ENCODE peak calls at places on chromosomes 1 and 21, in five cellular contexts. L is CD8-positive, alpha-beta T cell; A is left lung; G is HCT116; P is heart left ventricle. V is an unnamed sample.

GRCh38 chr1:214491468-214492120 is 59.8 kb downstream of the PTPN14 start:
- DNase-seq in L (no peak), A (no peak), G (no peak), P (no peak), V (no peak)

GRCh38 chr1:237799762-237800474 is 90.8 kb downstream of the ZP4 start:
- DNase-seq in L (no peak), A (no peak), G (no peak), P (peak; percentile 63), V (peak; percentile 55)

GRCh38 chr1:214660900-214661299 is 57.9 kb downstream of the CENPF start:
- DNase-seq in L (no peak), A (no peak), G (no peak), P (peak; percentile 29), V (peak; percentile 67)

GRCh38 chr1:109509176-109510134 is at the start of gene AMIGO1:
- DNase-seq in L (peak; percentile 55), A (no peak), G (no peak), P (peak; percentile 77), V (peak; percentile 46)

GRCh38 chr1:157773723-157774350 is 3.1 kb downstream of the FCRL2 start:
- DNase-seq in L (no peak), A (no peak), G (no peak), P (no peak), V (no peak)

GRCh38 chr1:239455743-239456142 is 69.4 kb downstream of the CHRM3 start:
- DNase-seq in L (no peak), A (no peak), G (no peak), P (no peak), V (no peak)

GRCh38 chr21:45870421-45870820 is 111.1 kb upstream of the COL6A1 start:
- DNase-seq in L (no peak), A (no peak), G (no peak), P (no peak), V (peak; percentile 30)

GRCh38 chr21:28832013-28832714 is 160.5 kb downstream of the LTN1 start:
- DNase-seq in L (no peak), A (no peak), G (no peak), P (no peak), V (no peak)

GRCh38 chr1:38693031-38693430 is 166.5 kb downstream of the RRAGC start:
- DNase-seq in L (no peak), A (no peak), G (no peak), P (no peak), V (no peak)

GRCh38 chr1:90640325-90640724 is 76.8 kb downstream of the BARHL2 start:
- DNase-seq in L (no peak), A (no peak), G (no peak), P (no peak), V (no peak)

GRCh38 chr1:39453603-39454002 is 37.8 kb upstream of the BMP8A start:
- DNase-seq in L (no peak), A (peak; percentile 49), G (no peak), P (peak; percentile 53), V (no peak)

GRCh38 chr1:1088801-1089680 is 14.9 kb upstream of the RNF223 start:
- DNase-seq in L (no peak), A (no peak), G (no peak), P (no peak), V (no peak)

GRCh38 chr21:36813071-36813470 is 114.2 kb downstream of the SIM2 start:
- DNase-seq in L (no peak), A (no peak), G (no peak), P (no peak), V (no peak)

GRCh38 chr21:41112740-41113692 is 54.9 kb upstream of the BACE2 start:
- DNase-seq in L (no peak), A (peak; percentile 46), G (no peak), P (no peak), V (peak; percentile 19)

GRCh38 chr1:2465371-2466269 is 10.5 kb upstream of the PLCH2 start:
- DNase-seq in L (no peak), A (no peak), G (no peak), P (no peak), V (no peak)

GRCh38 chr1:116741781-116742565 is 12.3 kb upstream of the CD2 start:
- DNase-seq in L (no peak), A (no peak), G (no peak), P (no peak), V (no peak)

DNA sequence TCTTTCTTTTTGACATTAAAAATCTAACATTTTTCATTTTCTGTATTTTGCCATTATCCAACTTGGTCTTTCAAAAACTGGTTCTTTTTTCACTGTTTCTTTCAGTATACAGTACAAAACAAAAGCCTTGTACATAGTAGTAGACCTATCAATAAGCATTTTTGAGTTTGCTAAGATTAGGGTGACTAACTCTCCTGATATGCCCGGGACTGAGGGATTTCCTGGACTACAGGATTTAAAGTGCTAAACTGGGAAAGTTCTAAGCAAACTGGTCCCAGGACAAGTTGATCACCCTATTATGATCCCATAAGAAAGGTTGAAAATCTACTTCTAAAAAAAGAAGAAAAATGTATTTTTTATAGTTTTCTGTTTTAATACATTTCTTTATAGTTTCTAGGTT is 120.9 kb downstream of the USP25 start:
- DNase-seq in L (no peak), A (no peak), G (no peak), P (no peak), V (no peak)
- TF ChIP-seq CTCF in L (no peak), A (no peak), G (no peak), P (no peak), V (no peak)

DNA sequence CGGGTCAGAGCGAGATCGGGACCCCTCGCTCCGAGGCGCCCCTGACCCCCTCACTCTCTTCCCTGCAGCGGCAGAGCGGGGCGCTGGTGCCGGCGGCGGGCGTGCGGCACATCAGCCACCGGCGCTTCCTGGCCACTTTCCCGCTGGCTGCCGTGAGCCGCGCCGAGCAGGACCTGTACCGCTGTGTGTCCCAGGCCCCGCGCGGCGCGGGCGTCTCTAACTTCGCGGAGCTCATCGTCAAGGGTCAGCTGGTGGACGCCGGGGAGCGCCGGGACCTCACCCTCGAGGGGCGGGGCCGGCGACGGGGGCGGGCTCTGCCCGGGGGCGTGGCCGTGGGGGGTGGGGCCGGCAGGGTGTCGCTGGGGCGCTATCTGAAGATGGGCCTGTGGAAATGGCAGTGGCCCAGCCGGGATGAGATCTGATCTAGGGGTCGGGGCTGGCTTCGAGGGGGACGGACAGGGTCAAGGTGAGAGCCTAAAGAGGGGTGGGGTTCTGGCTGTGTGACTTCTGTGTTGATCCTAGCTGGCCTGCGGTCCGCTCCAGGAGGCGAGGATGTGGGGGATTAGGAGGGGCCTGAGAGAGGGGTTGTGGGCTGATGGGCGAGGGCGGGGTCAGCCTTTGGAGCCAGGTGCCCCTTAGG is 23.6 kb downstream of the PTPRU start:
- DNase-seq in L (no peak), A (no peak), G (no peak), P (peak; percentile 73), V (peak; percentile 68)
- H3K4me3 ChIP-seq in L (no peak overlapping the region), A (peak overlapping the region; percentile 47), G (no peak overlapping the region), P (peak overlapping the region; percentile 54), V (peak overlapping the region; percentile 69)

GRCh38 chr1:227322376-227322775 is 4.1 kb upstream of the CDC42BPA start:
- DNase-seq in L (no peak), A (no peak), G (no peak), P (no peak), V (no peak)

GRCh38 chr1:227321035-227321434 is 2.7 kb upstream of the CDC42BPA start:
- DNase-seq in L (no peak), A (no peak), G (no peak), P (no peak), V (no peak)

GRCh38 chr1:227323956-227324267 is 5.6 kb upstream of the CDC42BPA start:
- DNase-seq in L (no peak), A (no peak), G (no peak), P (no peak), V (no peak)

GRCh38 chr1:227325195-227325594 is 6.9 kb upstream of the CDC42BPA start:
- DNase-seq in L (no peak), A (no peak), G (no peak), P (no peak), V (no peak)

GRCh38 chr1:227323164-227323955 is 5.1 kb upstream of the CDC42BPA start:
- DNase-seq in L (no peak), A (no peak), G (no peak), P (no peak), V (no peak)
- H3K27ac ChIP-seq in L (no peak overlapping the region), A (no peak overlapping the region), G (no peak overlapping the region), P (no peak overlapping the region), V (no peak overlapping the region)

GRCh38 chr1:198549863-198550262 is 9.4 kb upstream of the ATP6V1G3 start:
- DNase-seq in L (no peak), A (no peak), G (no peak), P (no peak), V (no peak)

GRCh38 chr1:198548890-198549289 is 8.4 kb upstream of the ATP6V1G3 start:
- DNase-seq in L (no peak), A (no peak), G (no peak), P (no peak), V (no peak)

GRCh38 chr1:198558402-198558801 is 17.9 kb upstream of the ATP6V1G3 start:
- DNase-seq in L (no peak), A (no peak), G (no peak), P (no peak), V (no peak)

GRCh38 chr1:198556969-198557368 is 16.5 kb upstream of the ATP6V1G3 start:
- DNase-seq in L (peak; percentile 49), A (peak; percentile 40), G (no peak), P (peak; percentile 52), V (no peak)

DNA sequence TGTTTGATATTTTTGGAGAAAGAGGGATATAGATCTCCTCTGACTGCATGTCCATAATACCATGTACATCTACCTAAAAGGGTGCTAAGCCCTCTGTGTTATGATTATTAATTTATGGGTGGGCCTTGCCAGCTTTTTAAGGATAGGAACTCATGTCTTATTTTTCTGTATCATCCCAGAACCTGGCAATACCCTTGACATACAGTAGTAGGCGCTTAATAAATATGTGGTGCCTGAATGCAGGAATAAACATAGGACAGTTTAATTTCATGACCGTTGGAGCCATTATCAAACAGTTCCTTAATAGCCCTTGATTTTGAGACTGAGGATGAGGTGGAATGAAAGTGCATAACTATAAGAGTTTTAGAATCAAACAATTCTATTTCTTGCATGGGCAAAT is 12.5 kb upstream of the ATP6V1G3 start:
- DNase-seq in L (no peak), A (no peak), G (no peak), P (no peak), V (no peak)
- TF ChIP-seq CTCF in L (no peak), A (no peak), G (peak; percentile 40), P (no peak), V (no peak)

GRCh38 chr1:223034270-223034798 is 108.7 kb downstream of the TLR5 start:
- DNase-seq in L (no peak), A (no peak), G (no peak), P (no peak), V (no peak)

GRCh38 chr1:223029985-223030769 is 112.9 kb downstream of the TLR5 start:
- DNase-seq in L (no peak), A (no peak), G (no peak), P (no peak), V (no peak)

GRCh38 chr1:223031690-223032601 is 111.1 kb downstream of the TLR5 start:
- DNase-seq in L (no peak), A (no peak), G (no peak), P (peak; percentile 76), V (no peak)

GRCh38 chr1:223033658-223034057 is 109.4 kb downstream of the TLR5 start:
- DNase-seq in L (no peak), A (no peak), G (no peak), P (no peak), V (no peak)

GRCh38 chr1:223030871-223031270 is 112.2 kb downstream of the TLR5 start:
- DNase-seq in L (no peak), A (no peak), G (no peak), P (no peak), V (no peak)
- H3K4me3 ChIP-seq in L (no peak overlapping the region), A (no peak overlapping the region), G (no peak overlapping the region), P (no peak overlapping the region), V (no peak overlapping the region)

GRCh38 chr1:210447456-210448057 is 118.9 kb downstream of the HHAT start:
- DNase-seq in L (no peak), A (no peak), G (no peak), P (no peak), V (no peak)
- H3K27ac ChIP-seq in L (no peak overlapping the region), A (no peak overlapping the region), G (no peak overlapping the region), P (no peak overlapping the region), V (no peak overlapping the region)

V was measured in dorsolateral prefrontal cortex.